ENCODE peak calls at places on chromosomes 6 and 20, in five cellular contexts. C is BJ, T is ovary, A is hepatocyte, W is AG10803. P is an unnamed sample.

GRCh38 chr20:3934628-3935027 is 45.4 kb downstream of the PANK2 start:
- DNase-seq in C (no peak), W (peak), T (no peak), A (no peak), P (no peak)

GRCh38 chr6:158448856-158449255 is 111.0 kb upstream of the TMEM181 start:
- DNase-seq in C (no peak), T (no peak), W (no peak), A (no peak), P (no peak)

GRCh38 chr20:19945732-19946670 is 71.2 kb upstream of the NAA20 start:
- DNase-seq in T (no peak), C (no peak), W (no peak), A (no peak), P (no peak)

GRCh38 chr6:143976834-143977354 is 31.2 kb downstream of the PLAGL1 start:
- DNase-seq in W (no peak), A (no peak), T (no peak), C (no peak), P (no peak)

GRCh38 chr6:64874776-64875175 is 832.2 kb downstream of the EYS start:
- DNase-seq in W (no peak), A (no peak), C (no peak), T (no peak), P (peak)

GRCh38 chr6:2436391-2437154 is 191.2 kb upstream of the GMDS start:
- DNase-seq in T (no peak), A (no peak), C (no peak), W (no peak), P (no peak)

GRCh38 chr6:37131104-37131959 is 38.6 kb upstream of the PIM1 start:
- DNase-seq in A (peak), C (no peak), W (peak), T (no peak), P (peak)

GRCh38 chr6:15481892-15482291 is 180.9 kb downstream of the DTNBP1 start:
- DNase-seq in C (no peak), T (no peak), W (no peak), A (no peak), P (peak)

GRCh38 chr6:27168108-27168507 is 79.4 kb upstream of the PRSS16 start:
- DNase-seq in A (no peak), C (no peak), W (no peak), T (no peak), P (no peak)

GRCh38 chr20:39129523-39129922 is 167.4 kb downstream of the DHX35 start:
- DNase-seq in A (no peak), C (no peak), T (no peak), W (no peak), P (no peak)

GRCh38 chr20:58618694-58619540 is 32.2 kb upstream of the STX16 start:
- DNase-seq in A (no peak), T (no peak), W (peak), C (no peak), P (peak)

GRCh38 chr6:16698988-16699868 is 62.0 kb downstream of the ATXN1 start:
- DNase-seq in T (no peak), W (peak), A (peak), C (no peak), P (peak)

GRCh38 chr20:10662661-10663458 is 10.9 kb downstream of the JAG1 start:
- DNase-seq in A (no peak), C (no peak), T (no peak), W (no peak), P (no peak)

GRCh38 chr6:73515204-73516101 is 5.4 kb downstream of the EEF1A1 start:
- DNase-seq in A (peak), T (no peak), W (peak), C (peak), P (peak)

GRCh38 chr6:51743999-51744398 is 343.4 kb downstream of the PKHD1 start:
- DNase-seq in A (peak), T (no peak), W (no peak), C (no peak), P (peak)

GRCh38 chr20:10667077-10667401 is 6.8 kb downstream of the JAG1 start:
- DNase-seq in W (no peak), C (no peak), A (no peak), T (no peak), P (peak)

GRCh38 chr6:110137924-110138887 is 41.3 kb downstream of the WASF1 start:
- DNase-seq in W (no peak), C (no peak), T (no peak), A (no peak), P (no peak)

GRCh38 chr20:37389241-37389747 is 43.4 kb downstream of the SRC start:
- DNase-seq in A (peak), C (no peak), W (no peak), T (peak), P (no peak)

GRCh38 chr20:12068146-12068545 is 150.5 kb downstream of the BTBD3 start:
- DNase-seq in T (no peak), C (no peak), A (no peak), W (peak), P (no peak)

GRCh38 chr6:128725271-128726233 is 157.4 kb upstream of the LAMA2 start:
- DNase-seq in W (peak), T (no peak), C (no peak), A (peak), P (peak)

GRCh38 chr6:30493643-30494250 is 4.4 kb downstream of the HLA-E start:
- DNase-seq in T (no peak), W (no peak), A (no peak), C (no peak), P (no peak)

GRCh38 chr6:5093231-5094015 is 8.3 kb downstream of the PPP1R3G start:
- DNase-seq in W (peak), A (no peak), T (no peak), C (no peak), P (no peak)

GRCh38 chr20:21840991-21841390 is 135.5 kb downstream of the PAX1 start:
- DNase-seq in C (no peak), T (no peak), A (no peak), W (peak), P (no peak)

GRCh38 chr6:148140772-148141557 is 201.7 kb upstream of the SASH1 start:
- DNase-seq in C (no peak), W (no peak), T (no peak), A (no peak), P (peak)

GRCh38 chr6:121366184-121366521 is 31.9 kb upstream of the TBC1D32 start:
- DNase-seq in A (no peak), W (no peak), C (no peak), T (no peak), P (no peak)

GRCh38 chr6:159053781-159054398 is 9.1 kb upstream of the TAGAP start:
- DNase-seq in T (no peak), W (no peak), A (no peak), C (no peak), P (no peak)

GRCh38 chr6:106890447-106890846 is 84.1 kb downstream of the CD24 start:
- DNase-seq in W (no peak), C (no peak), A (peak), T (no peak), P (peak)

GRCh38 chr6:64504509-64504908 is 868.9 kb downstream of the PHF3 start:
- DNase-seq in A (peak), C (no peak), T (no peak), W (no peak), P (peak)

GRCh38 chr6:43624786-43625288 is 4.2 kb downstream of the GTPBP2 start:
- DNase-seq in W (no peak), A (no peak), T (peak), C (no peak), P (no peak)

GRCh38 chr20:49328790-49329189 is 50.9 kb upstream of the ZNFX1 start:
- DNase-seq in A (no peak), W (no peak), C (no peak), T (no peak), P (no peak)

GRCh38 chr20:20139403-20139802 is 87.1 kb downstream of the CFAP61 start:
- DNase-seq in A (no peak), C (no peak), W (no peak), T (no peak), P (no peak)

GRCh38 chr6:14882394-14883073 is 363.3 kb upstream of the JARID2 start:
- DNase-seq in C (no peak), A (no peak), W (peak), T (no peak), P (peak)

GRCh38 chr6:41367700-41368099 is 32.3 kb downstream of the NCR2 start:
- DNase-seq in T (peak), C (no peak), W (peak), A (peak), P (peak)

GRCh38 chr6:142932788-142933362 is 12.1 kb downstream of the HIVEP2 start:
- DNase-seq in T (no peak), C (no peak), W (no peak), A (no peak), P (no peak)
- H3K4me3 ChIP-seq in T (no peak), C (no peak), W (no peak), A (no peak), P (no peak)

DNA sequence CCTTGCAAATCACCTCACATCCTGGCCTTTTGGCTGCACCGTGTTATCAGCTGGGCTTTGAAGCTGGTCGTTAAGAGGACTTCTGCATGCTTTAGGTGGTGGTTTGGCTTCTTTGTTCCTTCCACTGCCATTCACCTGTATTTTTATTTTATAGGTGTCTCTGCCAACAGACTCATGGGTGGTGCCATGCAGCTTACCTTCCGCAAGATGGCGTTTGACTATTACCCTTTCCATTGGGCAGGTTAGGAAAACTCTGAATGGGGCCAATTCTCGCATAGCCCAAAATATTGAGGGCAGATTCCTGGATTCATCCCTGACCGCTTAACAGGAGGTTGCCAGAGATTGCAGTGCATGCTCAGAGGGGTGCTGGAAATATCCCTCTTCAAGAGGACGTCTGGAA is 32.4 kb downstream of the TAF11 start:
- DNase-seq in T (no peak), A (no peak), C (no peak), W (no peak), P (no peak)
- TF ChIP-seq CTCF in T (no peak), A (no peak), C (no peak), W (no peak), P (peak)

DNA sequence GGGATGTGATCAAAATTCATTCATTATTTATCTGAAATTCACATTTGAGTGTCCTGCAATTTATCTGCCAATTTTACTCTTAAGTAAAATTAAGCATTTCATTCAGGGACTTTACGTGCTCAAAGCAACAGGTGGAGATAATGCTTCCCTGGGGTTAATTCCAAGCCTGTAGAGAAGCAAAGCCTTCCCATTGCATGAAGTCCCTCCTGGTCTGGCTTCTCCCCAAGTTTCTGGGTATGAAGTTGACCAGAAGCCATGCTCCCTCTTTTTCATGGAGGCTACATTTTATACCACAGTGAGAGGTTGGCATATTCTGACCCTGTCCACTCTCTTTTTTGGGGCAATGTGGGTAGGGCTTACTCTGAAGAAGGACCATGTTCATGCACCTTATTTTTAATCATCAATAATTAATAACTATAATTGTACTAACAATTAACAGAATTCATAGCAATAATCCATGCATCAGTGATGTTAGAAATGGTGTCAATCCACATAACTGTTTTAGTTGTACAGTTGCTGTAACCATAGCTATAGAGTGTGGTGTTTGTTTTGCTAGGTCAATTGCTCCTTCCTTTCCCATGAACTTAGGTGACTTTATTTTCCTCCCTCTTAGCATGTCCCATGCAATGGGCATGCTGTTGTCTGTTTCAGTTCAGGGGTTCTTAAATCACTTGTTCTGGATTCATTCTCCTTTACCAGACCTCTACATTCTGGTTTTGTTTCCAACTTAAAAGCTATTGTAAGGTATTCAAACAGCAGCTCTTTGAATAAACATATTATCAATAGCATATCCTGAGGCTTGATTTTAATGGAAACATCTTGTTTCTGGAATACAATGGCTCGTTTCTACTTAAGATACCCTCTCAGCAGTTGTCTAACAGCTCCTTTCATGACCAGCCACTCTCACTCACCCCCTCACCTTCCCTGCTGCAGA is 1.5 kb downstream of the LAMA4 start:
- DNase-seq in C (no peak), A (no peak), W (peak), T (no peak), P (no peak)
- H3K4me3 ChIP-seq in C (peak), A (peak), W (peak), T (peak), P (no peak)

DNA sequence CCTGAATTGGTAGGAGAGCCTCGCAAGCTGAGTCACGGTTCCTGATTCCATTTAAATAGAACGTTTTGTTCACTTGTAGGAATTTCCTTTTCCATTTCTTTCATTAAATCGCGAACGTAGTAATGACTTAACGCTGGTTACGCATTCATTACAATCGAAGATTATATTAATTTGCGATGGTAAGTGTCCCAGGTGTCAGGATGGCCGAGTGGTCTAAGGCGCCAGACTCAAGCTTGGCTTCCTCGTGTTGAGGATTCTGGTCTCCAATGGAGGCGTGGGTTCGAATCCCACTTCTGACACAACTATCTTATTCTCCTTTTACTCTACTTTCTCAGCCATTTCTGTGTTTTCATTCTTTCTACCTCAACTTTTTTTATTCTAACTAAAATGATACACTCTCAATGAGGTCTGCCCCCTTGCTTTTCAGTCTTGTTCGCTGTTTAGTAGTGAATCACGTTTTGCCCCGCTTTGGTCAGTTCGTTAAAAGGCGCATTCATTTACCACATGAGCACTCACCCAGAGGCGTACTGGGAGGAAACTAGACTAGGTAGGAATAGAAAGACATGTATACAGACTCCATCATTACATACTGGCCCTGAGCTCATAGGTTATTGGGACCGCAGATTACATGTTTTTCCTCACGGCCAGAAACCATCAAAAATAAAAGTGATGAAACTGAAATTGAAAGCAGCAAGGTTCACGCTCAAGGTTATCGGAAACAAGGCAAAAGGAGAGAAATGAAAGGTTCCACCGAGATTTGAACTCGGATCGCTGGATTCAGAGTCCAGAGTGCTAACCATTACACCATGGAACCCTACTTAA is 17.3 kb upstream of the TRIM27 start:
- DNase-seq in C (peak), A (peak), T (peak), W (peak), P (peak)
- TF ChIP-seq CTCF in C (no peak), A (no peak), T (no peak), W (peak), P (no peak)

GRCh38 chr6:31680841-31681671 is at the start of gene LY6G5C:
- DNase-seq in C (peak), T (peak), A (peak), W (peak), P (peak)

GRCh38 chr6:31676904-31677303 is 4.0 kb downstream of the LY6G5C start:
- DNase-seq in A (no peak), T (no peak), W (no peak), C (no peak), P (peak)

GRCh38 chr6:31676322-31676903 is 4.5 kb downstream of the LY6G5C start:
- DNase-seq in W (no peak), T (no peak), C (no peak), A (no peak), P (no peak)

GRCh38 chr6:31677955-31678354 is 2.9 kb downstream of the LY6G5C start:
- DNase-seq in W (no peak), A (no peak), C (no peak), T (no peak), P (no peak)

DNA sequence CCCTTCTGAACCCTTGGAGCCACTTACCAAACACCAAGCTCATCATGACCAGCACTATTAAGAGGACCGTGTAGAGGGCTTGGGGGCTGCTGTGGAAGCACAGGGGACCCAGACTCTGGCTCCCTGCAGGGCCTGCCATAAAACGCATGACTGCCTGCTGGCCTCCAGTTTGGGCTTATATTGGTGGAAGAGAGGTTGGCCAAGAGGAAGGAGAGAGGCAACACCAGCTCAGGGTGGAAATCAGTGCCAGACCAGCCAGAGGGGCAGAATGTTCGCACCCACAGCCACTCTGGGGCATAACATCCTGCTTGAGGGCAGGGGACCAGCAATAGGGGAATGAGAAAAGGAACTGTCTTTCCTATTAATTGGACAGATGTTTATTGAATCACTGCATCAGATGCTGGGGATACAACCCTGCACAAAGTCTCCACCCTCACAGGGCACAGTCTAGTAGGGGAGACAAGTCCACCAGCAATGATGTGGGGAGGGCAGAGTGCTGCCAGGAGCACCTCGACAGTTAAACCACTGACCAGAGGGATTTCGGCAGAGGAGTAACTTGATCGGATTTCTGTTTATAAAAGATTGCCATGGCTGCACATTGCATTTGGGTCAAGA is 534 bp downstream of the LY6G5C start:
- DNase-seq in T (no peak), C (no peak), A (no peak), W (no peak), P (no peak)
- H3K4me3 ChIP-seq in T (no peak), C (no peak), A (no peak), W (no peak), P (no peak)

GRCh38 chr6:157021267-157022021 is 244.3 kb downstream of the ARID1B start:
- DNase-seq in A (peak), C (peak), W (peak), T (peak), P (peak)
- TF ChIP-seq CTCF in A (peak), C (peak), W (peak), T (peak), P (no peak)

DNA sequence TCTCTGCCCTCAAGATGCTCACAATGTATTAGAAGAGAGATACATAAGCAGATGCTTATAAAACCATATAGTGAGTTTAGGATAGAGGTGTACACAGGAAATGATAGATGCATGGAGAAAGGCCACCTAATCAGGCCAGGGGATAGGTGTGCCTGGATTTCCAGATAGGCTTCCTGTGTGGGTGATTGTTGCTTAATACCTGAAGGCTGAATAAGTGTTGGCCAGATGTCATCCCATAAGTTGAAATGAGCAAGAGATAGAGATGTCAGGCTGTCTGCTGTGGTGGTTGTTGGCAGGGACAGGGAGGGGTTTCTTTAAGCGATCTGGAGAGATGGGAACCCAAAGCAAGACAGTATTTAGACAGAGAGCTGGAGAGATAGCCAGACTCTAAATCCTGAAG is 109.8 kb upstream of the SGK1 start:
- DNase-seq in T (no peak), W (no peak), A (no peak), C (no peak), P (peak)
- H3K4me3 ChIP-seq in T (no peak), W (no peak), A (no peak), C (no peak), P (no peak)